ENCODE peak calls at places on chromosome 19, in four cellular contexts. I is OCI-LY7, M is NCI-H2081, E is kidney tubule cell. J is an unnamed sample.

GRCh38 chr19:15332311-15332996 is at the start of gene BRD4:
- DNase-seq in I (peak), M (peak), E (peak), J (no peak)

GRCh38 chr19:45059258-45059965 is 16.9 kb downstream of the ZNF296 start:
- DNase-seq in I (peak), M (peak), E (peak), J (peak)

GRCh38 chr19:34136127-34136526 is 36.2 kb upstream of the LSM14A start:
- DNase-seq in I (no peak), M (no peak), E (no peak), J (no peak)

GRCh38 chr19:39937094-39937493 is 2.7 kb upstream of the FCGBP start:
- DNase-seq in I (no peak), M (no peak), E (no peak), J (no peak)

GRCh38 chr19:12464769-12465725 is 19.6 kb downstream of the ZNF709 start:
- DNase-seq in I (no peak), M (no peak), E (no peak), J (no peak)

GRCh38 chr19:14061751-14062557 is at the start of gene PALM3:
- DNase-seq in I (no peak), M (no peak), E (peak), J (no peak)

GRCh38 chr19:48738557-48739399 is 1.6 kb downstream of the RASIP1 start:
- DNase-seq in I (peak), M (peak), E (peak), J (peak)

GRCh38 chr19:41410655-41411054 is 13.0 kb downstream of the BCKDHA start:
- DNase-seq in I (no peak), M (no peak), E (no peak), J (no peak)

GRCh38 chr19:4807188-4807587 is 15.7 kb downstream of the FEM1A start:
- DNase-seq in I (peak), M (no peak), E (peak), J (no peak)

GRCh38 chr19:8814176-8814575 is 17.9 kb downstream of the ZNF558 start:
- DNase-seq in I (no peak), M (no peak), E (no peak), J (peak)

GRCh38 chr19:1618157-1619093 is 13.2 kb upstream of the UQCR11 start:
- DNase-seq in I (peak), M (no peak), E (peak), J (peak)

GRCh38 chr19:10882108-10882457 is 10.7 kb downstream of the CARM1 start:
- DNase-seq in I (no peak), M (no peak), E (no peak), J (no peak)

GRCh38 chr19:50978772-50979390 is 4.8 kb downstream of the KLK7 start:
- DNase-seq in I (no peak), M (no peak), E (no peak), J (peak)

GRCh38 chr19:4913996-4914735 is 4.9 kb downstream of the UHRF1 start:
- DNase-seq in I (no peak), M (no peak), E (no peak), J (no peak)

GRCh38 chr19:1282588-1283206 is 3.0 kb upstream of the EFNA2 start:
- DNase-seq in I (no peak), M (no peak), E (no peak), J (no peak)

GRCh38 chr19:33720155-33720493 is 76.5 kb upstream of the KCTD15 start:
- DNase-seq in I (no peak), M (no peak), E (no peak), J (no peak)

GRCh38 chr19:53086949-53087348 is 16.3 kb downstream of the ZNF160 start:
- DNase-seq in I (no peak), M (no peak), E (no peak), J (no peak)

GRCh38 chr19:12701596-12702282 is 5.3 kb upstream of the FBXW9 start:
- DNase-seq in I (no peak), M (no peak), E (no peak), J (no peak)

GRCh38 chr19:45716314-45717130 is 14.2 kb downstream of the FBXO46 start:
- DNase-seq in I (peak), M (no peak), E (peak), J (peak)

GRCh38 chr19:41928754-41929535 is 696 bp upstream of the ERFL start:
- DNase-seq in I (peak), M (no peak), E (no peak), J (no peak)

GRCh38 chr19:3964256-3965194 is 6.4 kb downstream of the DAPK3 start:
- DNase-seq in I (no peak), M (no peak), E (no peak), J (no peak)

GRCh38 chr19:13098291-13099072 is 4.2 kb downstream of the LYL1 start:
- DNase-seq in I (no peak), M (no peak), E (no peak), J (peak)

GRCh38 chr19:29529646-29530548 is 4.1 kb downstream of the VSTM2B start:
- DNase-seq in I (no peak), M (no peak), E (no peak), J (no peak)

GRCh38 chr19:20244356-20244755 is 77.3 kb downstream of the ZNF486 start:
- DNase-seq in I (no peak), M (no peak), E (no peak), J (no peak)

GRCh38 chr19:869245-870177 is 10.0 kb downstream of the CFD start:
- DNase-seq in I (no peak), M (no peak), E (peak), J (peak)

GRCh38 chr19:33280351-33280921 is 21.9 kb downstream of the CEBPA start:
- DNase-seq in I (no peak), M (no peak), E (no peak), J (no peak)

GRCh38 chr19:40508739-40509260 is 42.0 kb downstream of the SPTBN4 start:
- DNase-seq in I (no peak), M (no peak), E (no peak), J (no peak)

J was measured in bronchial epithelial cell.